ENCODE peak calls at places on chromosomes 16 and 17, in ten cellular contexts. B is H54; P is HCT116; T is tibial artery; Q is fibroblast of lung; J is NCI-H1048; L is nucleus accumbens; M is stimulated activated CD8-positive, alpha-beta memory T cell treated with anti-CD3 and anti-CD28 coated beads, Interleukin-12 subunit alpha, Interleukin-12 subunit beta, amount 100 ng/mL, for 4 hours; V is ELR; F is HS-27A. R is an unnamed sample.

GRCh38 chr17:80826955-80827645 is 164.5 kb upstream of the CHMP6 start:
- DNase-seq in B (peak), P (no peak), T (peak), Q (peak), J (no peak), L (peak), M (no peak), V (peak), F (peak), R (no peak)

GRCh38 chr16:55842369-55843104 is 9.6 kb upstream of the CES1 start:
- DNase-seq in B (peak), P (peak), T (no peak), Q (peak), J (no peak), L (no peak), M (no peak), V (peak), F (peak), R (peak)

GRCh38 chr16:28821874-28822519 is 802 bp upstream of the ATXN2L start:
- DNase-seq in B (no peak), P (no peak), T (no peak), Q (no peak), J (no peak), L (no peak), M (no peak), V (no peak), F (no peak), R (no peak)

GRCh38 chr16:27464663-27465482 is 62.9 kb downstream of the IL21R start:
- DNase-seq in B (no peak), P (no peak), T (no peak), Q (no peak), J (no peak), L (no peak), M (no peak), V (no peak), F (no peak), R (no peak)

GRCh38 chr16:72905581-72905980 is 142.3 kb downstream of the ZFHX3 start:
- DNase-seq in B (peak), P (no peak), T (no peak), Q (no peak), J (no peak), L (no peak), M (no peak), V (peak), F (no peak), R (no peak)

GRCh38 chr17:67608691-67609090 is 109.0 kb upstream of the NOL11 start:
- DNase-seq in B (peak), P (no peak), T (no peak), Q (peak), J (no peak), L (no peak), M (no peak), V (peak), F (no peak), R (no peak)

GRCh38 chr17:78271419-78272160 is 40.2 kb downstream of the TMEM235 start:
- DNase-seq in B (no peak), P (no peak), T (no peak), Q (no peak), J (no peak), L (no peak), M (no peak), V (no peak), F (no peak), R (no peak)

GRCh38 chr16:16045311-16045710 is 95.9 kb downstream of the ABCC1 start:
- DNase-seq in B (peak), P (no peak), T (no peak), Q (no peak), J (no peak), L (no peak), M (no peak), V (peak), F (no peak), R (no peak)

GRCh38 chr16:23508589-23509440 is 1.5 kb downstream of the GGA2 start:
- DNase-seq in B (no peak), P (no peak), T (no peak), Q (peak), J (no peak), L (no peak), M (no peak), V (peak), F (no peak), R (no peak)

GRCh38 chr16:3085868-3086595 is 13.1 kb downstream of the ZSCAN10 start:
- DNase-seq in B (no peak), P (no peak), T (no peak), Q (no peak), J (no peak), L (no peak), M (no peak), V (no peak), F (no peak), R (no peak)

GRCh38 chr17:80818871-80819270 is 172.8 kb upstream of the CHMP6 start:
- DNase-seq in B (no peak), P (no peak), T (peak), Q (no peak), J (no peak), L (no peak), M (no peak), V (no peak), F (no peak), R (no peak)

GRCh38 chr16:58086381-58087208 is 42.6 kb downstream of the CFAP20 start:
- DNase-seq in B (no peak), P (no peak), T (no peak), Q (no peak), J (no peak), L (no peak), M (no peak), V (no peak), F (no peak), R (no peak)

GRCh38 chr16:23365602-23366240 is 63.6 kb downstream of the SCNN1B start:
- DNase-seq in B (no peak), P (no peak), T (no peak), Q (no peak), J (no peak), L (no peak), M (no peak), V (no peak), F (no peak), R (no peak)

GRCh38 chr17:76946111-76946771 is 78.0 kb downstream of the MGAT5B start:
- DNase-seq in B (no peak), P (no peak), T (no peak), Q (no peak), J (no peak), L (no peak), M (no peak), V (no peak), F (no peak), R (no peak)

GRCh38 chr16:65789546-65789945 is 576.9 kb upstream of the CDH5 start:
- DNase-seq in B (no peak), P (no peak), T (no peak), Q (no peak), J (no peak), L (no peak), M (no peak), V (no peak), F (no peak), R (no peak)

GRCh38 chr16:30429418-30429677 is 482 bp downstream of the DCTPP1 start:
- DNase-seq in B (no peak), P (no peak), T (no peak), Q (no peak), J (no peak), L (no peak), M (no peak), V (no peak), F (no peak), R (no peak)

GRCh38 chr16:30740364-30741251 is 7.6 kb upstream of the PHKG2 start:
- DNase-seq in B (peak), P (peak), T (peak), Q (peak), J (peak), L (no peak), M (no peak), V (peak), F (peak), R (no peak)

GRCh38 chr17:20986767-20987510 is 55.9 kb downstream of the USP22 start:
- DNase-seq in B (no peak), P (no peak), T (peak), Q (no peak), J (no peak), L (no peak), M (no peak), V (no peak), F (no peak), R (no peak)

GRCh38 chr17:51322390-51323029 is 62.2 kb downstream of the UTP18 start:
- DNase-seq in B (no peak), P (peak), T (no peak), Q (no peak), J (no peak), L (no peak), M (no peak), V (peak), F (no peak), R (peak)

GRCh38 chr17:44926841-44927525 is 11.7 kb upstream of the GFAP start:
- DNase-seq in B (no peak), P (no peak), T (peak), Q (no peak), J (no peak), L (no peak), M (no peak), V (no peak), F (no peak), R (no peak)

GRCh38 chr17:47732399-47733046 is 513 bp upstream of the TBX21 start:
- DNase-seq in B (no peak), P (no peak), T (peak), Q (no peak), J (no peak), L (no peak), M (no peak), V (no peak), F (no peak), R (no peak)

GRCh38 chr16:85249418-85249817 is 137.1 kb upstream of the CIBAR2 start:
- DNase-seq in B (no peak), P (no peak), T (no peak), Q (no peak), J (no peak), L (peak), M (no peak), V (no peak), F (no peak), R (no peak)

GRCh38 chr17:32810690-32811089 is 66.2 kb downstream of the MYO1D start:
- DNase-seq in B (no peak), P (no peak), T (no peak), Q (no peak), J (no peak), L (no peak), M (no peak), V (no peak), F (no peak), R (no peak)

GRCh38 chr17:6843241-6843890 is 11.8 kb upstream of the TEKT1 start:
- DNase-seq in B (no peak), P (peak), T (no peak), Q (peak), J (no peak), L (no peak), M (no peak), V (peak), F (peak), R (peak)

GRCh38 chr17:3978421-3979275 is 14.4 kb upstream of the ATP2A3 start:
- DNase-seq in B (no peak), P (no peak), T (no peak), Q (peak), J (no peak), L (no peak), M (no peak), V (no peak), F (no peak), R (no peak)

GRCh38 chr16:46690281-46691178 is 1.1 kb downstream of the ORC6 start:
- DNase-seq in B (no peak), P (no peak), T (no peak), Q (peak), J (no peak), L (no peak), M (no peak), V (peak), F (peak), R (no peak)

GRCh38 chr17:27455914-27456680 is at the start of gene KSR1:
- DNase-seq in B (peak), P (peak), T (peak), Q (peak), J (no peak), L (peak), M (peak), V (peak), F (no peak), R (peak)

R was measured in Panc1.